ENCODE peak calls at places on chromosomes 6 and 20, in nine cellular contexts. F is dorsolateral prefrontal cortex, Y is nephron progenitor cell, L is heart left ventricle, R is hepatocyte, V is gastrocnemius medialis, C is GM23338, B is osteocyte, H is HFFc6. T is an unnamed sample.

GRCh38 chr6:92945799-92946198 is 473.6 kb downstream of the EPHA7 start:
- DNase-seq in L (no peak), C (no peak), B (no peak), Y (no peak), F (no peak), H (no peak), V (no peak), R (no peak), T (no peak)

GRCh38 chr6:43290905-43291355 is 7.1 kb upstream of the SLC22A7 start:
- DNase-seq in V (no peak), Y (no peak), H (peak), B (no peak), F (no peak), R (no peak), C (no peak), L (peak), T (no peak)

GRCh38 chr20:9617940-9618339 is 103.5 kb downstream of the LAMP5 start:
- DNase-seq in F (no peak), R (peak), C (peak), L (no peak), V (no peak), H (peak), Y (peak), B (no peak), T (no peak)

GRCh38 chr20:37228111-37228510 is 33.5 kb downstream of the GHRH start:
- DNase-seq in C (no peak), H (no peak), Y (no peak), F (no peak), R (no peak), L (no peak), V (no peak), B (no peak), T (no peak)

GRCh38 chr6:133697666-133698065 is 191.2 kb upstream of the TCF21 start:
- DNase-seq in B (no peak), R (no peak), H (no peak), C (no peak), L (no peak), V (no peak), F (no peak), Y (no peak), T (no peak)

GRCh38 chr20:47558699-47559098 is 57.0 kb downstream of the NCOA3 start:
- DNase-seq in F (no peak), H (peak), R (no peak), V (no peak), Y (no peak), C (no peak), B (no peak), L (no peak), T (no peak)

GRCh38 chr6:47519279-47519678 is 41.7 kb downstream of the CD2AP start:
- DNase-seq in H (no peak), C (no peak), L (no peak), F (no peak), B (no peak), R (no peak), Y (no peak), V (no peak), T (no peak)

GRCh38 chr6:3284436-3284876 is 25.7 kb downstream of the PSMG4 start:
- DNase-seq in C (no peak), H (no peak), F (peak), Y (no peak), L (no peak), B (no peak), V (peak), R (no peak), T (no peak)

GRCh38 chr6:167244991-167245390 is 46.1 kb upstream of the UNC93A start:
- DNase-seq in V (no peak), C (peak), R (no peak), H (no peak), Y (no peak), L (no peak), F (no peak), B (no peak), T (no peak)

GRCh38 chr6:127641905-127642304 is 64.9 kb downstream of the C6orf58 start:
- DNase-seq in C (peak), B (no peak), R (peak), F (no peak), V (no peak), L (no peak), H (peak), Y (peak), T (no peak)

GRCh38 chr6:124028117-124028516 is 224.5 kb downstream of the NKAIN2 start:
- DNase-seq in C (no peak), V (no peak), H (no peak), B (no peak), L (no peak), R (no peak), F (no peak), Y (no peak), T (no peak)

GRCh38 chr6:2939315-2940009 is 31.9 kb downstream of the SERPINB6 start:
- DNase-seq in C (no peak), F (no peak), B (peak), V (no peak), Y (no peak), R (no peak), H (no peak), L (peak), T (peak)

GRCh38 chr6:87827291-87827690 is 125.3 kb upstream of the AKIRIN2 start:
- DNase-seq in L (no peak), R (no peak), V (no peak), F (no peak), B (no peak), H (no peak), Y (no peak), C (no peak), T (no peak)

GRCh38 chr6:37673436-37673835 is 24.2 kb downstream of the MDGA1 start:
- DNase-seq in L (no peak), F (no peak), H (no peak), R (no peak), Y (no peak), V (no peak), C (no peak), B (no peak), T (no peak)

GRCh38 chr20:40268321-40269075 is 420.5 kb downstream of the MAFB start:
- DNase-seq in R (no peak), C (peak), F (no peak), L (no peak), B (no peak), Y (no peak), H (no peak), V (no peak), T (no peak)

GRCh38 chr6:71294121-71294523 is 5.5 kb downstream of the OGFRL1 start:
- DNase-seq in B (no peak), H (peak), Y (no peak), R (no peak), L (no peak), C (no peak), V (no peak), F (no peak), T (no peak)

GRCh38 chr6:101399627-101399955 is 6.1 kb downstream of the GRIK2 start:
- DNase-seq in F (no peak), Y (peak), L (no peak), B (no peak), H (no peak), C (peak), R (no peak), V (no peak), T (no peak)

GRCh38 chr6:20875369-20875963 is 341.2 kb downstream of the CDKAL1 start:
- DNase-seq in F (no peak), H (no peak), B (no peak), Y (no peak), L (no peak), C (no peak), R (peak), V (no peak), T (no peak)
- TF ChIP-seq CTCF in F (no peak), H (peak), B (peak), Y (peak), L (no peak), C (peak), R (peak), V (no peak), T (peak)

GRCh38 chr20:24305366-24305765 is 164.1 kb upstream of the SYNDIG1 start:
- DNase-seq in Y (no peak), R (no peak), H (no peak), V (no peak), L (no peak), B (no peak), F (no peak), C (no peak), T (no peak)

GRCh38 chr20:24297928-24298327 is 171.5 kb upstream of the SYNDIG1 start:
- DNase-seq in F (no peak), Y (no peak), B (no peak), R (no peak), H (no peak), C (peak), L (no peak), V (no peak), T (no peak)

DNA sequence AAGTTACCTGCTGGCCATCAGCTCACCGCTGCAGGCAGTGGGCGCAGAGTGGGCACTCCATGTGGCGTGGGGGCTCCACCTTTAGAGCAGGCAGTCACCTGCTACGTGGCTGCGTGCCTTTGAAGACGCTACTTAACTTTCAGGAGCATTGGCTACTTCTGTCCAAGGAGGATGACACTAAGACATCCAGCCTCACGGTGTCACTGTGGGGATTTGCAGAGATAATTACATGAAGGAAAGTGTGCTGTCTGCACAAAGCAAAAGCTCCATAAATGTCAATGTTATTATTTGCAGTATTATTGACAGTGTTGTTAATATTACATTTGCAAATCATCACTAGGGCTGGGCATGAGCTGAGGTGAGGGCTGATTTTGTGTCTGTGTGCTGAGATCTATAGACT is 166.0 kb upstream of the SYNDIG1 start:
- DNase-seq in Y (no peak), B (no peak), L (no peak), H (peak), V (no peak), R (peak), F (no peak), C (no peak), T (no peak)
- TF ChIP-seq CTCF in Y (no peak), B (no peak), L (no peak), H (peak), V (no peak), R (peak), F (peak), C (peak), T (peak)

DNA sequence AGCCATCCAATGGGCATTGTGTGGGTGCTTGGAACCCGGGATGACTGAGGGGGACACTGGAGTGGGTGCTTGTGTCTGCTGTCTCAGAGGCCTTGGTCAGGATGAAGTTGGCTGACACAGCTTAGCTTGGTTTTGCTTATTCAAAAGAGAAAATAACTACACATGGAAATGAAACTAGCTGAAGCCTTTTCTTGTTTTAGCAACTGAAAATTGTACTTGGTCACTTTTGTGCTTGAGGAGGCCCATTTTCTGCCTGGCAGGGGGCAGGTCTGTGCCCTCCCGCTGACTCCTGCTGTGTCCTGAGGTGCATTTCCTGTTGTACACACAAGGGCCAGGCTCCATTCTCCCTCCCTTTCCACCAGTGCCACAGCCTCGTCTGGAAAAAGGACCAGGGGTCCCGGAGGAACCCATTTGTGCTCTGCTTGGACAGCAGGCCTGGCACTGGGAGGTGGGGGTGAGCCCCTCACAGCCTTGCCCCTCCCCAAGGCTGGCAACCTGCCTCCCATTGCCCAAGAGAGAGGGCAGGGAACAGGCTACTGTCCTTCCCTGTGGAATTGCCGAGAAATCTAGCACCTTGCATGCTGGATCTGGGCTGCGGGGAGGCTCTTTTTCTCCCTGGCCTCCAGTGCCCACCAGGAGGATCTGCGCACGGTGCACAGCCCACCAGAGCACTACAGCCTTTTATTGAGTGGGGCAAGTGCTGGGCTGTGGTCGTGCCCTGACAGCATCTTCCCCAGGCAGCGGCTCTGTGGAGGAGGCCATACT is 49.4 kb downstream of the PYGB start:
- DNase-seq in B (no peak), C (no peak), L (no peak), H (no peak), F (no peak), V (no peak), Y (no peak), R (no peak), T (no peak)
- TF ChIP-seq CTCF in B (no peak), C (no peak), L (no peak), H (no peak), F (no peak), V (no peak), Y (no peak), R (no peak), T (no peak)

GRCh38 chr6:125974214-125974866 is 12.0 kb upstream of the TRMT11 start:
- DNase-seq in F (no peak), V (no peak), L (no peak), H (peak), Y (no peak), C (peak), B (no peak), R (peak), T (no peak)
- TF ChIP-seq CTCF in F (peak), V (no peak), L (peak), H (peak), Y (peak), C (no peak), B (peak), R (peak), T (peak)

DNA sequence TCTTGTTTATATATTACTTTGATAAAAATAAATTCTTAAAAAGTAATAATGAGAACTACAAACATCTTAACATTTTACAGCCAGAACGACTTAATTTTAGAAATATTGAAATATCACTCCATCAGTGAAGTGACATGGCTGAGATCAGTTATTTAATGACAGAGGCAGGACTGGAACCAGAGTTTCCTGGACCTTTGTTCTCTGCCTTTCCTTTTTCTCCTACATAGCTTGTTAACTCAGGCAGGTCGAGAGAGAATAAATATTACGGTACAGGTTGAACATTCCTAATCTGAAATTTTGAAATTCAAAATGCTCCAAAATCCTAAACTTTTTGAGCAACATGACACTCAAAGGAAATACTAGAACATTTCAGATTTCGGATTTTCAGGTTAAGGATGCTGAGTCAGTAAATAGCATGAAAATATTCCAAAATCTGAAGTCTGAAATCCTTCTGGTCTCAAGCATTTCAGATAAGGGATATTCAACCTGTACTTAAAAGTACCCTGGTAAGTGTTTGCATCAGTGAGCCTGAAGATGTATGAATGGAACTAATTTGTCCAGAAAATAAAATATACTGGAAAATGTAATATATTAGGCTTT is 6.5 kb downstream of the TMEM170B start:
- DNase-seq in F (no peak), H (no peak), V (no peak), C (no peak), Y (no peak), B (no peak), L (no peak), R (no peak), T (no peak)
- TF ChIP-seq CTCF in F (no peak), H (no peak), V (no peak), C (no peak), Y (no peak), B (no peak), L (no peak), R (no peak), T (no peak)

T was measured in left ventricle myocardium inferior.